ENCODE peak calls at places on chromosomes 13 and 19, in six cellular contexts. H, K, L, C, Y and O are unnamed samples. For H3K4me1, the result is how much of the 10 kb centered on the place peaks cover.

GRCh38 chr19:43311706-43312105 is 41.8 kb upstream of the CD177 start:
- DNase-seq in C (peak), Y (no peak), K (no peak), H (no peak), L (no peak), O (no peak)

GRCh38 chr13:31970237-31970930 is 61.2 kb upstream of the FRY start:
- DNase-seq in H (peak), K (no peak), L (peak), Y (no peak), C (no peak), O (no peak)

GRCh38 chr13:104586010-104586746 is 1520.0 kb upstream of the SLC10A2 start:
- DNase-seq in H (peak), C (peak), K (no peak), Y (no peak), L (peak), O (no peak)

GRCh38 chr13:39263033-39263432 is 224.8 kb downstream of the NHLRC3 start:
- DNase-seq in L (peak), K (peak), C (peak), H (peak), Y (peak), O (peak)

GRCh38 chr19:47433121-47433520 is 13.8 kb upstream of the MEIS3 start:
- DNase-seq in L (no peak), H (no peak), Y (no peak), C (no peak), K (no peak), O (no peak)

GRCh38 chr13:86193281-86193680 is 394.1 kb upstream of the SLITRK6 start:
- DNase-seq in Y (no peak), K (peak), C (no peak), L (no peak), H (no peak), O (no peak)

GRCh38 chr13:100620792-100621191 is 32.2 kb upstream of the GGACT start:
- DNase-seq in C (no peak), H (no peak), K (no peak), Y (no peak), L (no peak), O (no peak)

GRCh38 chr19:317710-318508 is 26.7 kb downstream of the MIER2 start:
- DNase-seq in H (no peak), C (no peak), L (no peak), K (no peak), Y (no peak), O (no peak)

GRCh38 chr19:10625003-10625761 is at the start of gene SLC44A2:
- DNase-seq in C (peak), L (peak), K (peak), Y (peak), H (peak), O (peak)

GRCh38 chr19:14381689-14382474 is 638 bp downstream of the ADGRE5 start:
- DNase-seq in K (no peak), Y (no peak), C (peak), H (peak), L (peak), O (no peak)

GRCh38 chr13:20049558-20050473 is 91.3 kb downstream of the ZMYM2 start:
- DNase-seq in L (no peak), H (no peak), K (no peak), Y (no peak), C (peak), O (no peak)

GRCh38 chr13:23462815-23463559 is 29.5 kb upstream of the SACS start:
- DNase-seq in H (peak), C (peak), K (no peak), Y (no peak), L (no peak), O (no peak)
- H4K91ac ChIP-seq in H (no peak), C (no peak), K (no peak), Y (no peak), L (no peak), O (no peak)

GRCh38 chr19:13208964-13209796 is 59.0 kb downstream of the IER2 start:
- DNase-seq in K (no peak), H (no peak), L (no peak), Y (peak), C (no peak), O (peak)
- H3K4me1 ChIP-seq in K (under half), H (under half), L (under half), Y (under half), C (under half), O (under half)

DNA sequence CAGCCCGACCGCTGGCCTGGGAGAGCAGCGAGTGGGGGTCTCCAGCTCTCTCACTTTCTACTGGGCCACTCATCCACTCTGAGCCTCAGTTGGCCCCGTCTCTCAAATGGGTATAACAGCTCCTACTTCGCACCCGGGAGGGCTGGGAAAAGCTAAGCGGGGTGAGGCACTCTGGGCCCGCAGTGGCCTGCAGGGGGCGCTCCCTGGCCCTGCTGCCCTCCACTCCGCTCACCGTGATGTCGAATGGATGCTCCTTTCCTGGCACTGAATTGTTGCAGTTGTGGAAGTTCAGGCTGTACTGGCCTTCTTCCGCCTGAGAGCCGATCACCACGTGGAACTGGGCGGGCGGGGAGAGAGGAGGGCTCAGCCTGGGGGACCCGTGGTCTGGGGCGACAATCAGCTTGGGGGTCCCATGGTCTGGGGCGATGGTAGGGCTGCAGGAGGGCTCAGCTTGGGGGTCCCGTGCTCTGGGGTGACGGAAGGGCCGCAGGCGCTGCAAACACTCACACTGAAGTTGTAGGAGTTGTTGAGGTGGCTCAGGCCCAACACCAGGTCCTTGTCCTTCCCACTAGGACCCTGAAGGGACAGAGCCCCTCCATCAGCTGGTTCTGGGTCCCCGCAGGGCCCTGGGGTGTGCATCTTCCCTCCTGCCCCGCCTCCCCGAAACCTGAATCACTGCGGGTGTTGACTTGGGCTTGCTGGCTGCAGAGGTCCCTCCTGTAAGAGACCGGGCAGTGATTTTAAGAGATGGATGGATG is 3.9 kb downstream of the GPR108 start:
- DNase-seq in C (no peak), Y (peak), H (no peak), K (no peak), L (no peak), O (no peak)
- H3K23ac ChIP-seq in C (no peak), Y (no peak), H (no peak), K (peak), L (no peak), O (no peak)

GRCh38 chr19:29963576-29963975 is 21.5 kb downstream of the URI1 start:
- DNase-seq in H (no peak), K (no peak), C (no peak), L (no peak), Y (no peak), O (no peak)

GRCh38 chr19:29964171-29964570 is 22.1 kb downstream of the URI1 start:
- DNase-seq in H (peak), K (no peak), Y (no peak), C (no peak), L (peak), O (no peak)

GRCh38 chr19:29967623-29968022 is 25.6 kb downstream of the URI1 start:
- DNase-seq in L (peak), C (no peak), Y (no peak), K (no peak), H (peak), O (no peak)

GRCh38 chr19:29965529-29965928 is 23.5 kb downstream of the URI1 start:
- DNase-seq in C (no peak), K (no peak), Y (no peak), H (peak), L (peak), O (no peak)

GRCh38 chr19:29966594-29967249 is 24.7 kb downstream of the URI1 start:
- DNase-seq in L (peak), C (no peak), K (no peak), H (peak), Y (no peak), O (no peak)
- H4K91ac ChIP-seq in L (no peak), C (no peak), K (no peak), H (no peak), Y (no peak), O (no peak)

GRCh38 chr13:46529509-46529908 is 23.5 kb upstream of the LRCH1 start:
- DNase-seq in H (no peak), Y (no peak), K (no peak), C (no peak), L (no peak), O (no peak)

GRCh38 chr13:46527237-46527636 is 25.7 kb upstream of the LRCH1 start:
- DNase-seq in H (no peak), L (no peak), K (no peak), C (no peak), Y (no peak), O (no peak)

GRCh38 chr13:46523972-46524737 is 28.8 kb upstream of the LRCH1 start:
- DNase-seq in L (no peak), Y (no peak), K (no peak), C (no peak), H (no peak), O (no peak)

GRCh38 chr13:46530084-46530935 is 22.7 kb upstream of the LRCH1 start:
- DNase-seq in H (peak), L (peak), K (no peak), Y (no peak), C (no peak), O (no peak)

DNA sequence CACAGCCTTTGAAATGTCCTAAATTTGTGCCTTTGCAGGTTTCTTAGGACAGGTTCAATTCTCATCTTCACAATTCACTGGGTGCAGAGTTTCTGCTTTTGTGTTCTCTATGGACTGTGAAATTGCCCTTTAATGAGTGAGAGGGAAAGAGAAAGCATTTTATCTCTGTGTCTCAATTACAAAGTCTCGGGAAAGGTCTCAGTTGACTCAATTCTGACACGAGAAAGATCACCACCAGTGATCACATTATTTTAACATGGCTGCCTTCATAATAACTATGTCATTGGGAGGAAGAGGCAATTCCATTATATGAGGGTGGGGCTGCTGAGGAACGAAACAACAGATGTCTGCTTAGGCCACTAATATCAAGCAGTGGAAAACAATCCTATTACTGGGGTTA is 26.2 kb upstream of the LRCH1 start:
- DNase-seq in Y (no peak), L (no peak), H (no peak), K (no peak), C (no peak), O (no peak)
- H3K4me1 ChIP-seq in Y (under half), L (under half), H (under half), K (under half), C (under half), O (under half)